ENCODE peak calls at places on chromosomes 7 and 10, in six cellular contexts. One of them, this sample, is unnamed.

GRCh38 chr10:93995598-93996271 is 2.0 kb downstream of the PLCE1 start:
- DNase-seq in hypothalamus: no peak
- DNase-seq in NCI-H1417: no peak
- DNase-seq in colonic mucosa: peak
- DNase-seq in left cardiac atrium: no peak
- DNase-seq in bronchial epithelial cell: peak
- DNase-seq in this sample: no peak

GRCh38 chr7:2641406-2642393 is 9.9 kb downstream of the TTYH3 start:
- DNase-seq in colonic mucosa: peak
- DNase-seq in hypothalamus: peak
- DNase-seq in bronchial epithelial cell: peak
- DNase-seq in left cardiac atrium: peak
- DNase-seq in NCI-H1417: no peak
- DNase-seq in this sample: no peak

GRCh38 chr7:91603707-91604106 is 276.8 kb downstream of the MTERF1 start:
- DNase-seq in hypothalamus: no peak
- DNase-seq in colonic mucosa: no peak
- DNase-seq in left cardiac atrium: no peak
- DNase-seq in bronchial epithelial cell: no peak
- DNase-seq in NCI-H1417: no peak
- DNase-seq in this sample: no peak

GRCh38 chr10:96488161-96488935 is 25.4 kb downstream of the TLL2 start:
- DNase-seq in hypothalamus: no peak
- DNase-seq in left cardiac atrium: no peak
- DNase-seq in bronchial epithelial cell: no peak
- DNase-seq in NCI-H1417: no peak
- DNase-seq in colonic mucosa: no peak
- DNase-seq in this sample: no peak

GRCh38 chr7:151882734-151883133 is 5.8 kb upstream of the PRKAG2 start:
- DNase-seq in left cardiac atrium: no peak
- DNase-seq in colonic mucosa: no peak
- DNase-seq in hypothalamus: no peak
- DNase-seq in bronchial epithelial cell: no peak
- DNase-seq in NCI-H1417: no peak
- DNase-seq in this sample: no peak

GRCh38 chr7:117637937-117638336 is 158.1 kb downstream of the CFTR start:
- DNase-seq in NCI-H1417: no peak
- DNase-seq in hypothalamus: no peak
- DNase-seq in left cardiac atrium: no peak
- DNase-seq in bronchial epithelial cell: no peak
- DNase-seq in colonic mucosa: no peak
- DNase-seq in this sample: no peak

GRCh38 chr10:61901829-61902447 is 439 bp downstream of the ARID5B start:
- DNase-seq in bronchial epithelial cell: no peak
- DNase-seq in left cardiac atrium: no peak
- DNase-seq in hypothalamus: no peak
- DNase-seq in colonic mucosa: no peak
- DNase-seq in NCI-H1417: peak
- DNase-seq in this sample: no peak

GRCh38 chr10:34655286-34656170 is 159.6 kb downstream of the PARD3 start:
- DNase-seq in colonic mucosa: peak
- DNase-seq in hypothalamus: peak
- DNase-seq in left cardiac atrium: no peak
- DNase-seq in NCI-H1417: peak
- DNase-seq in bronchial epithelial cell: peak
- DNase-seq in this sample: peak

GRCh38 chr10:112490543-112490942 is 43.5 kb downstream of the VTI1A start:
- DNase-seq in hypothalamus: no peak
- DNase-seq in bronchial epithelial cell: no peak
- DNase-seq in NCI-H1417: peak
- DNase-seq in left cardiac atrium: no peak
- DNase-seq in colonic mucosa: no peak
- DNase-seq in this sample: peak

GRCh38 chr7:12322287-12322902 is 81.3 kb downstream of the VWDE start:
- DNase-seq in bronchial epithelial cell: peak
- DNase-seq in left cardiac atrium: no peak
- DNase-seq in NCI-H1417: no peak
- DNase-seq in hypothalamus: no peak
- DNase-seq in colonic mucosa: no peak
- DNase-seq in this sample: peak

GRCh38 chr10:51063659-51064535 is 10.4 kb upstream of the PRKG1 start:
- DNase-seq in left cardiac atrium: no peak
- DNase-seq in hypothalamus: no peak
- DNase-seq in bronchial epithelial cell: peak
- DNase-seq in colonic mucosa: no peak
- DNase-seq in NCI-H1417: no peak
- DNase-seq in this sample: peak

GRCh38 chr10:108465871-108466641 is 1301.5 kb upstream of the SORCS1 start:
- DNase-seq in NCI-H1417: no peak
- DNase-seq in bronchial epithelial cell: peak
- DNase-seq in colonic mucosa: peak
- DNase-seq in hypothalamus: no peak
- DNase-seq in left cardiac atrium: peak
- DNase-seq in this sample: no peak

GRCh38 chr10:104080762-104081161 is 4.9 kb downstream of the COL17A1 start:
- DNase-seq in NCI-H1417: peak
- DNase-seq in bronchial epithelial cell: peak
- DNase-seq in hypothalamus: no peak
- DNase-seq in left cardiac atrium: no peak
- DNase-seq in colonic mucosa: no peak
- DNase-seq in this sample: peak

GRCh38 chr7:70647801-70648491 is 484.0 kb upstream of the GALNT17 start:
- DNase-seq in NCI-H1417: no peak
- DNase-seq in hypothalamus: no peak
- DNase-seq in colonic mucosa: peak
- DNase-seq in bronchial epithelial cell: peak
- DNase-seq in left cardiac atrium: no peak
- DNase-seq in this sample: no peak

This sample was measured in HCT116.